ENCODE peak calls at places on chromosomes 3 and 15, in four cellular contexts. A, O, D and K are unnamed samples.

GRCh38 chr3:162605651-162606204 is 1109.1 kb downstream of the OTOL1 start:
- DNase-seq in A (no peak), O (no peak), D (no peak), K (no peak)

GRCh38 chr3:167493240-167493639 is 19.4 kb upstream of the SERPINI2 start:
- DNase-seq in O (no peak), A (peak; percentile 4), D (no peak), K (peak; percentile 4)

GRCh38 chr3:104604326-104605010 is 762.2 kb upstream of the ALCAM start:
- DNase-seq in O (peak; percentile 69), A (peak; percentile 46), D (no peak), K (peak; percentile 48)

GRCh38 chr15:60017538-60018199 is 13.6 kb downstream of the FOXB1 start:
- DNase-seq in A (peak; percentile 45), D (no peak), O (no peak), K (peak; percentile 85)

GRCh38 chr15:20340931-20341661 is 200.5 kb downstream of the GOLGA6L6 start:
- DNase-seq in O (peak; percentile 34), D (peak; percentile 82), A (no peak), K (peak; percentile 41)

GRCh38 chr3:49422379-49423248 is at the start of gene AMT:
- DNase-seq in O (peak; percentile 34), D (peak; percentile 61), A (no peak), K (no peak)

GRCh38 chr3:20405731-20406130 is 219.7 kb upstream of the SGO1 start:
- DNase-seq in A (peak; percentile 90), O (peak; percentile 86), D (no peak), K (peak; percentile 37)

GRCh38 chr3:155369244-155369643 is 75.8 kb upstream of the STRIT1 start:
- DNase-seq in A (no peak), O (no peak), D (no peak), K (no peak)

GRCh38 chr3:38227989-38228388 is 37.6 kb upstream of the SLC22A13 start:
- DNase-seq in D (no peak), A (peak; percentile 60), O (peak; percentile 55), K (peak; percentile 58)

GRCh38 chr3:115325539-115325938 is 178.5 kb upstream of the ZBTB20 start:
- DNase-seq in O (peak; percentile 47), D (no peak), A (peak; percentile 59), K (peak; percentile 75)

GRCh38 chr15:97224191-97224641 is 736.3 kb upstream of the ARRDC4 start:
- DNase-seq in A (no peak), O (no peak), D (no peak), K (no peak)

GRCh38 chr3:87563712-87564111 is 287.3 kb upstream of the POU1F1 start:
- DNase-seq in D (no peak), A (no peak), O (no peak), K (no peak)

GRCh38 chr3:128054363-128054762 is 2.1 kb downstream of the SEC61A1 start:
- DNase-seq in O (peak; percentile 41), D (no peak), A (peak; percentile 73), K (peak; percentile 69)
- H3K4me3 ChIP-seq in O (peak overlapping the region; percentile 95), D (peak overlapping the region; percentile 96), A (peak overlapping the region; percentile 94), K (peak overlapping the region; percentile 99)

GRCh38 chr15:101322016-101322695 is 27.1 kb upstream of the SNRPA1 start:
- DNase-seq in O (no peak), D (no peak), A (no peak), K (no peak)

GRCh38 chr15:101318810-101319200 is 23.8 kb upstream of the SNRPA1 start:
- DNase-seq in D (no peak), O (no peak), A (no peak), K (no peak)

GRCh38 chr15:101322849-101323477 is 27.9 kb upstream of the SNRPA1 start:
- DNase-seq in D (no peak), A (no peak), O (no peak), K (no peak)

GRCh38 chr15:101318147-101318809 is 23.2 kb upstream of the SNRPA1 start:
- DNase-seq in A (no peak), O (no peak), D (no peak), K (peak; percentile 89)

GRCh38 chr15:101320501-101321052 is 25.5 kb upstream of the SNRPA1 start:
- DNase-seq in D (peak; percentile 30), O (no peak), A (peak; percentile 15), K (peak; percentile 33)
- TF ChIP-seq CTCF in D (no peak), O (peak; percentile 7), A (no peak), K (peak; percentile 15)

GRCh38 chr3:133792171-133792763 is 13.3 kb upstream of the SRPRB start:
- DNase-seq in O (peak; percentile 16), D (no peak), A (peak; percentile 37), K (no peak)
- H3K4me3 ChIP-seq in O (no peak overlapping the region), D (no peak overlapping the region), A (no peak overlapping the region), K (no peak overlapping the region)

GRCh38 chr15:74313889-74314288 is 53.6 kb downstream of the CYP11A1 start:
- DNase-seq in O (no peak), D (no peak), A (no peak), K (no peak)
- TF ChIP-seq CTCF in O (no peak), D (no peak), A (no peak), K (no peak)

GRCh38 chr3:157573780-157574378 is 70.7 kb upstream of the VEPH1 start:
- DNase-seq in A (no peak), O (peak; percentile 17), D (no peak), K (no peak)
- H3K4me3 ChIP-seq in A (no peak overlapping the region), O (no peak overlapping the region), D (no peak overlapping the region), K (no peak overlapping the region)